ENCODE peak calls at places on chromosome 7, in ten cellular contexts. A is D341Med, L is cerebellar cortex, F is tibial nerve, I is brain microvascular endothelial cell, D is Peyer's patch, N is endothelial cell, W is NB4, B is iris pigment epithelial cell, T is IMR-90. P is an unnamed sample.

GRCh38 chr7:43385856-43386255 is 197.1 kb upstream of the STK17A start:
- DNase-seq in A (no peak), L (no peak), F (no peak), I (no peak), D (no peak), N (no peak), W (peak; percentile 40), B (peak; percentile 36), T (peak; percentile 1), P (peak; percentile 96)

GRCh38 chr7:74070619-74070920 is 13.0 kb upstream of the LIMK1 start:
- DNase-seq in A (no peak), L (no peak), F (no peak), I (no peak), D (peak; percentile 28), N (no peak), W (no peak), B (no peak), T (no peak), P (no peak)

GRCh38 chr7:31058122-31058521 is 6.0 kb downstream of the ADCYAP1R1 start:
- DNase-seq in A (no peak), L (no peak), F (no peak), I (peak; percentile 12), D (no peak), N (no peak), W (peak; percentile 61), B (peak; percentile 4), T (peak; percentile 22), P (peak; percentile 23)

GRCh38 chr7:44727346-44728262 is 21.0 kb upstream of the ZMIZ2 start:
- DNase-seq in A (no peak), L (no peak), F (no peak), I (peak; percentile 87), D (no peak), N (no peak), W (no peak), B (peak; percentile 91), T (peak; percentile 81), P (peak; percentile 90)

GRCh38 chr7:154862153-154862791 is 140.7 kb downstream of the PAXIP1 start:
- DNase-seq in A (no peak), L (no peak), F (no peak), I (no peak), D (peak; percentile 26), N (no peak), W (no peak), B (no peak), T (no peak), P (no peak)

GRCh38 chr7:3574386-3574785 is 273.3 kb downstream of the SDK1 start:
- DNase-seq in A (no peak), L (no peak), F (no peak), I (no peak), D (no peak), N (no peak), W (no peak), B (no peak), T (no peak), P (no peak)

GRCh38 chr7:157969995-157970394 is 617.6 kb downstream of the PTPRN2 start:
- DNase-seq in A (no peak), L (no peak), F (no peak), I (no peak), D (no peak), N (no peak), W (no peak), B (no peak), T (no peak), P (no peak)

GRCh38 chr7:157669768-157670345 is 333.1 kb downstream of the DNAJB6 start:
- DNase-seq in A (no peak), L (no peak), F (no peak), I (no peak), D (peak; percentile 21), N (no peak), W (peak; percentile 35), B (no peak), T (no peak), P (no peak)

GRCh38 chr7:44273681-44274622 is 51.4 kb downstream of the CAMK2B start:
- DNase-seq in A (no peak), L (no peak), F (no peak), I (no peak), D (no peak), N (no peak), W (no peak), B (no peak), T (no peak), P (no peak)

GRCh38 chr7:55132890-55133551 is 114.2 kb downstream of the EGFR start:
- DNase-seq in A (no peak), L (no peak), F (peak; percentile 61), I (peak; percentile 99), D (peak; percentile 78), N (no peak), W (peak; percentile 15), B (peak; percentile 100), T (peak; percentile 100), P (peak; percentile 100)

GRCh38 chr7:134290286-134290685 is 26.4 kb downstream of the SLC35B4 start:
- DNase-seq in A (no peak), L (peak; percentile 25), F (no peak), I (peak; percentile 47), D (no peak), N (no peak), W (no peak), B (peak; percentile 51), T (peak; percentile 15), P (peak; percentile 76)

GRCh38 chr7:8058852-8059251 is 90.3 kb downstream of the GLCCI1 start:
- DNase-seq in A (no peak), L (no peak), F (no peak), I (no peak), D (no peak), N (no peak), W (no peak), B (no peak), T (no peak), P (no peak)

GRCh38 chr7:151696738-151697514 is 177.2 kb upstream of the RHEB start:
- DNase-seq in A (no peak), L (peak; percentile 57), F (no peak), I (no peak), D (peak; percentile 96), N (no peak), W (no peak), B (no peak), T (no peak), P (peak; percentile 33)

GRCh38 chr7:92949748-92950147 is 113.4 kb upstream of the CDK6 start:
- DNase-seq in A (no peak), L (no peak), F (no peak), I (no peak), D (no peak), N (no peak), W (no peak), B (no peak), T (no peak), P (no peak)

GRCh38 chr7:4610768-4611467 is 71.2 kb upstream of the FOXK1 start:
- DNase-seq in A (peak; percentile 75), L (peak; percentile 78), F (no peak), I (peak; percentile 69), D (no peak), N (peak; percentile 60), W (peak; percentile 81), B (peak; percentile 67), T (peak; percentile 69), P (peak; percentile 73)

GRCh38 chr7:116576350-116577319 is 51.8 kb downstream of the CAV1 start:
- DNase-seq in A (no peak), L (no peak), F (no peak), I (peak; percentile 93), D (no peak), N (no peak), W (no peak), B (peak; percentile 94), T (peak; percentile 98), P (peak; percentile 93)